ENCODE peak calls at places on chromosome 4, in five cellular contexts. L is IMR-90, H is H1, R is GM12878, X is A549. O is an unnamed sample.

GRCh38 chr4:15455290-15455689 is 14.4 kb upstream of the CC2D2A start:
- DNase-seq in L (peak), H (no peak), R (no peak), X (no peak), O (no peak)

GRCh38 chr4:103197765-103198110 is 405 bp downstream of the CENPE start:
- DNase-seq in L (no peak), H (no peak), R (no peak), X (no peak), O (peak)

GRCh38 chr4:150250293-150250997 is 172.2 kb downstream of the DCLK2 start:
- DNase-seq in L (no peak), H (no peak), R (no peak), X (no peak), O (no peak)

GRCh38 chr4:128461300-128462103 is 173.9 kb upstream of the PGRMC2 start:
- DNase-seq in L (peak), H (no peak), R (no peak), X (peak), O (no peak)

GRCh38 chr4:125728568-125728967 is 413.8 kb downstream of the FAT4 start:
- DNase-seq in L (peak), H (no peak), R (no peak), X (peak), O (no peak)

GRCh38 chr4:53688186-53688790 is 97.0 kb upstream of the LNX1 start:
- DNase-seq in L (peak), H (no peak), R (peak), X (peak), O (no peak)

GRCh38 chr4:92714640-92715039 is 410.9 kb downstream of the GRID2 start:
- DNase-seq in L (no peak), H (no peak), R (no peak), X (no peak), O (no peak)

GRCh38 chr4:116332508-116332907 is 752.9 kb downstream of the TRAM1L1 start:
- DNase-seq in L (no peak), H (no peak), R (no peak), X (no peak), O (no peak)

GRCh38 chr4:149700272-149700671 is 115.4 kb downstream of the IQCM start:
- DNase-seq in L (no peak), H (no peak), R (no peak), X (no peak), O (no peak)

GRCh38 chr4:147830987-147831386 is 99.1 kb downstream of the ARHGAP10 start:
- DNase-seq in L (peak), H (no peak), R (no peak), X (peak), O (no peak)

GRCh38 chr4:10006236-10006603 is 15.1 kb downstream of the SLC2A9 start:
- DNase-seq in L (no peak), H (no peak), R (peak), X (peak), O (peak)

GRCh38 chr4:7938513-7939376 is 916 bp downstream of the AFAP1 start:
- DNase-seq in L (peak), H (no peak), R (no peak), X (peak), O (no peak)

GRCh38 chr4:53990641-53991040 is 73.8 kb downstream of the CHIC2 start:
- DNase-seq in L (peak), H (no peak), R (no peak), X (no peak), O (no peak)

GRCh38 chr4:118910221-118910620 is 21.6 kb downstream of the SYNPO2 start:
- DNase-seq in L (peak), H (no peak), R (no peak), X (no peak), O (no peak)

GRCh38 chr4:111234939-111235338 is 612.1 kb upstream of the PITX2 start:
- DNase-seq in L (no peak), H (no peak), R (no peak), X (no peak), O (no peak)

GRCh38 chr4:98546910-98547544 is 111.4 kb downstream of the TSPAN5 start:
- DNase-seq in L (peak), H (no peak), R (no peak), X (no peak), O (no peak)

GRCh38 chr4:94508841-94509240 is 57.1 kb downstream of the PDLIM5 start:
- DNase-seq in L (no peak), H (no peak), R (no peak), X (no peak), O (no peak)

GRCh38 chr4:25633541-25633940 is 22.1 kb upstream of the SLC34A2 start:
- DNase-seq in L (no peak), H (no peak), R (no peak), X (no peak), O (no peak)

GRCh38 chr4:88738146-88738545 is 40.5 kb upstream of the NAP1L5 start:
- DNase-seq in L (no peak), H (no peak), R (no peak), X (no peak), O (no peak)

GRCh38 chr4:17336986-17337385 is 174.9 kb downstream of the QDPR start:
- DNase-seq in L (no peak), H (no peak), R (no peak), X (no peak), O (no peak)

GRCh38 chr4:21991537-21991936 is 43.0 kb upstream of the KCNIP4 start:
- DNase-seq in L (no peak), H (no peak), R (no peak), X (no peak), O (no peak)

GRCh38 chr4:111210576-111210975 is 587.7 kb upstream of the PITX2 start:
- DNase-seq in L (no peak), H (no peak), R (no peak), X (no peak), O (no peak)

GRCh38 chr4:124307143-124307542 is 405.4 kb downstream of the ANKRD50 start:
- DNase-seq in L (no peak), H (no peak), R (no peak), X (no peak), O (no peak)

GRCh38 chr4:99723555-99724450 is 66.2 kb upstream of the C4orf54 start:
- DNase-seq in L (peak), H (no peak), R (no peak), X (peak), O (peak)

GRCh38 chr4:75786938-75787337 is 62.6 kb downstream of the USO1 start:
- DNase-seq in L (no peak), H (no peak), R (no peak), X (no peak), O (no peak)

GRCh38 chr4:142324572-142324971 is 521.5 kb downstream of the INPP4B start:
- DNase-seq in L (no peak), H (no peak), R (peak), X (no peak), O (no peak)

GRCh38 chr4:85498068-85498733 is 23.3 kb downstream of the ARHGAP24 start:
- DNase-seq in L (peak), H (no peak), R (peak), X (peak), O (no peak)

GRCh38 chr4:176642472-176642871 is 150.2 kb downstream of the VEGFC start:
- DNase-seq in L (no peak), H (no peak), R (no peak), X (peak), O (no peak)

GRCh38 chr4:11542952-11543351 is 114.3 kb upstream of the HS3ST1 start:
- DNase-seq in L (no peak), H (no peak), R (no peak), X (no peak), O (no peak)

GRCh38 chr4:11532138-11532537 is 103.4 kb upstream of the HS3ST1 start:
- DNase-seq in L (no peak), H (no peak), R (no peak), X (no peak), O (no peak)

GRCh38 chr4:11535333-11535732 is 106.6 kb upstream of the HS3ST1 start:
- DNase-seq in L (no peak), H (no peak), R (no peak), X (no peak), O (no peak)

GRCh38 chr4:11543710-11544109 is 115.0 kb upstream of the HS3ST1 start:
- DNase-seq in L (peak), H (no peak), R (no peak), X (peak), O (no peak)

GRCh38 chr4:11537846-11538245 is 109.2 kb upstream of the HS3ST1 start:
- DNase-seq in L (no peak), H (no peak), R (no peak), X (no peak), O (no peak)
- TF ChIP-seq RFX5 in L (no peak), H (no peak), R (no peak), X (no peak), O (no peak)

GRCh38 chr4:37451646-37452045 is 207.1 kb downstream of the NWD2 start:
- DNase-seq in L (no peak), H (no peak), R (no peak), X (no peak), O (no peak)

GRCh38 chr4:37453361-37454262 is 209.1 kb downstream of the NWD2 start:
- DNase-seq in L (no peak), H (peak), R (no peak), X (peak), O (no peak)

GRCh38 chr4:37454263-37454800 is 209.8 kb downstream of the NWD2 start:
- DNase-seq in L (no peak), H (no peak), R (no peak), X (no peak), O (no peak)

GRCh38 chr4:37450911-37451310 is 206.4 kb downstream of the NWD2 start:
- DNase-seq in L (no peak), H (no peak), R (no peak), X (no peak), O (no peak)

DNA sequence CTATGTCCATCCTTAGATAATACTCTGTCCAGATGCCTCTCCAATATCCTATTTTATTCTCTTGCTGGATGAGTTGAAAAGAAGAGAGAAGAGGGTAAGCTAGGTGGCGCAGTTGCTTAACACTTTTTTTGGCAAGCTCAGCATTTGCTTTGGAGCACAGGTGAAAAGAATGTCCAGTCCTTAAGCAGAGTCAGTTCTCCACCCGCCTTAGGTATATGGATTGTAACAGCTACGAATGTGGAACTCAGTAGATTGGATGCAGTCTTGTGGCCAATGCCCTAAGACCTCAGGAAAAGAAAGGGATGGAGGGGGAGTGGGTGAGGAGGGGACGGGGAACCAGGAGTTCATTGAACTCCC is 208.4 kb downstream of the NWD2 start:
- DNase-seq in L (peak), H (peak), R (peak), X (peak), O (peak)
- TF ChIP-seq RFX5 in L (no peak), H (no peak), R (no peak), X (no peak), O (no peak)

GRCh38 chr4:152115794-152116193 is 355.0 kb upstream of the GATB start:
- DNase-seq in L (no peak), H (no peak), R (no peak), X (no peak), O (no peak)
- TF ChIP-seq RFX5 in L (no peak), H (no peak), R (no peak), X (no peak), O (no peak)

GRCh38 chr4:43391084-43391483 is 498.6 kb downstream of the GRXCR1 start:
- DNase-seq in L (no peak), H (no peak), R (no peak), X (no peak), O (no peak)
- TF ChIP-seq RFX5 in L (no peak), H (no peak), R (no peak), X (no peak), O (no peak)

GRCh38 chr4:73129319-73129718 is 59.8 kb upstream of the COX18 start:
- DNase-seq in L (no peak), H (no peak), R (no peak), X (no peak), O (no peak)

GRCh38 chr4:73131281-73131680 is 61.8 kb upstream of the COX18 start:
- DNase-seq in L (no peak), H (no peak), R (no peak), X (no peak), O (no peak)

GRCh38 chr4:73133784-73134183 is 64.3 kb upstream of the COX18 start:
- DNase-seq in L (no peak), H (no peak), R (no peak), X (no peak), O (no peak)

GRCh38 chr4:73127839-73128448 is 58.4 kb upstream of the COX18 start:
- DNase-seq in L (peak), H (no peak), R (no peak), X (peak), O (peak)
- TF ChIP-seq RFX5 in L (no peak), H (no peak), R (no peak), X (no peak), O (no peak)

GRCh38 chr4:136634121-136634520 is 898.2 kb downstream of the PCDH18 start:
- DNase-seq in L (no peak), H (no peak), R (no peak), X (no peak), O (no peak)

GRCh38 chr4:136636155-136636554 is 896.1 kb downstream of the PCDH18 start:
- DNase-seq in L (no peak), H (no peak), R (no peak), X (no peak), O (no peak)

GRCh38 chr4:136637071-136637777 is 895.1 kb downstream of the PCDH18 start:
- DNase-seq in L (peak), H (peak), R (no peak), X (peak), O (peak)
- TF ChIP-seq RFX5 in L (no peak), H (no peak), R (no peak), X (no peak), O (no peak)